ENCODE peak calls at places on chromosomes 5 and 9, in six cellular contexts. N, K, G, W, V and J are unnamed samples.

GRCh38 chr5:30574761-30575160 is 618.7 kb upstream of the CDH6 start:
- DNase-seq in N (peak; percentile 4), K (no peak), G (no peak), W (no peak), V (no peak), J (peak; percentile 1)

GRCh38 chr9:98678244-98678842 is 30.4 kb downstream of the GABBR2 start:
- DNase-seq in N (peak; percentile 30), K (no peak), G (no peak), W (peak; percentile 11), V (no peak), J (no peak)

GRCh38 chr9:112112519-112112918 is 62.6 kb downstream of the SUSD1 start:
- DNase-seq in N (peak; percentile 97), K (peak; percentile 94), G (no peak), W (no peak), V (no peak), J (peak; percentile 95)

GRCh38 chr5:73822276-73822988 is 196.4 kb downstream of the ARHGEF28 start:
- DNase-seq in N (no peak), K (no peak), G (no peak), W (no peak), V (no peak), J (no peak)

GRCh38 chr5:59725393-59725768 is 168.1 kb downstream of the PDE4D start:
- DNase-seq in N (no peak), K (no peak), G (no peak), W (no peak), V (no peak), J (no peak)

GRCh38 chr5:474826-475661 is 32.1 kb downstream of the EXOC3 start:
- DNase-seq in N (no peak), K (peak; percentile 5), G (no peak), W (no peak), V (peak; percentile 56), J (no peak)

GRCh38 chr5:145800181-145800580 is 35.0 kb downstream of the PRELID2 start:
- DNase-seq in N (no peak), K (no peak), G (no peak), W (no peak), V (no peak), J (no peak)

GRCh38 chr5:149581192-149581861 is at the start of gene ARHGEF37:
- DNase-seq in N (peak; percentile 45), K (peak; percentile 77), G (peak; percentile 77), W (peak; percentile 91), V (peak; percentile 92), J (peak; percentile 83)

GRCh38 chr5:181069767-181070491 is 29.9 kb downstream of the BTNL9 start:
- DNase-seq in N (no peak), K (no peak), G (no peak), W (no peak), V (no peak), J (no peak)

GRCh38 chr5:62466228-62466627 is 53.7 kb downstream of the IPO11 start:
- DNase-seq in N (no peak), K (no peak), G (no peak), W (no peak), V (no peak), J (peak; percentile 5)

GRCh38 chr9:84703793-84704192 is 34.3 kb downstream of the NTRK2 start:
- DNase-seq in N (no peak), K (no peak), G (no peak), W (no peak), V (no peak), J (no peak)

GRCh38 chr9:133449760-133450159 is 10.0 kb upstream of the CACFD1 start:
- DNase-seq in N (peak; percentile 76), K (peak; percentile 74), G (peak; percentile 44), W (peak; percentile 57), V (peak; percentile 83), J (no peak)

GRCh38 chr5:1877434-1878049 is 5.2 kb downstream of the IRX4 start:
- DNase-seq in N (no peak), K (no peak), G (peak; percentile 35), W (no peak), V (no peak), J (no peak)

GRCh38 chr9:21160178-21160577 is 6.3 kb downstream of the IFNA21 start:
- DNase-seq in N (peak; percentile 14), K (peak; percentile 24), G (no peak), W (no peak), V (no peak), J (peak; percentile 30)

GRCh38 chr9:138071731-138072130 is 194.1 kb downstream of the CACNA1B start:
- DNase-seq in N (no peak), K (no peak), G (no peak), W (no peak), V (peak; percentile 27), J (no peak)

GRCh38 chr9:137411670-137412380 is 11.1 kb downstream of the EXD3 start:
- DNase-seq in N (peak; percentile 72), K (peak; percentile 82), G (no peak), W (peak; percentile 73), V (no peak), J (peak; percentile 95)

GRCh38 chr5:41707853-41708603 is 162.2 kb downstream of the OXCT1 start:
- DNase-seq in N (peak; percentile 46), K (peak; percentile 37), G (no peak), W (no peak), V (no peak), J (peak; percentile 78)
- TF ChIP-seq CTCF in N (peak; percentile 60), K (peak; percentile 69), G (peak; percentile 16), W (peak; percentile 41), V (no peak), J (peak; percentile 70)

DNA sequence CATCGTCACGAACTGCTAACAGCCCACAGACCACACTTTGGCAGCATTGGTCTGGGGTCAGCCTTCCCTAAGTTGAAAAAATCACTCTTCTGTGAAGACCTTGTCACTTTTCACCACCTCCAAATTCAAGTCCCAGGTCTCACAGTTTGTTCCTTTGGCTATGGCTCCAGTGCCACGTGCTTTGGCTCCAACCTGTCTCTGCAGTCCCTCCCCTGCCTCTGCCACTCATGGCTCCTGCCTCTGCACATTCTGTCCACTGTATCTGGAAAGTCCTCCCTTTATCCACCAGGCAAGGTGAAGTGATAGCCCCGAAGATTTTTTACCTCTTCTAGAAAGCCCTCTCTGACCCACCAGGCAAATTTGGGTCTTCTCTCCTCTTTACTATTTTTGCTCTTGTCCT is 5.3 kb downstream of the CKMT2 start:
- DNase-seq in N (no peak), K (no peak), G (no peak), W (no peak), V (no peak), J (no peak)
- H3K4me3 ChIP-seq in N (no peak overlapping the region), K (no peak overlapping the region), G (no peak overlapping the region), W (no peak overlapping the region), V (no peak overlapping the region), J (no peak overlapping the region)

GRCh38 chr9:18060304-18060934 is 413.5 kb upstream of the ADAMTSL1 start:
- DNase-seq in N (peak; percentile 81), K (no peak), G (no peak), W (no peak), V (no peak), J (peak; percentile 3)
- TF ChIP-seq CTCF in N (no peak), K (peak; percentile 36), G (peak; percentile 30), W (peak; percentile 55), V (no peak), J (peak; percentile 7)

GRCh38 chr9:110578896-110579752 is at the start of gene SVEP1:
- DNase-seq in N (peak; percentile 51), K (peak; percentile 72), G (peak; percentile 58), W (no peak), V (peak; percentile 51), J (peak; percentile 76)
- H3K4me3 ChIP-seq in N (peak within 1 kb of the TSS; percentile 44), K (peak within 1 kb of the TSS; percentile 69), G (peak within 1 kb of the TSS; percentile 79), W (peak within 1 kb of the TSS; percentile 54), V (peak within 1 kb of the TSS; percentile 30), J (peak within 1 kb of the TSS; percentile 72)